ENCODE peak calls at places on chromosomes 12 and 14, in ten cellular contexts. K, A, H, Y, Z, O, Q, C, I and N are unnamed samples.
A peak's percentile ranks its signal among the peaks of the same experiment; 100 is the strongest.

GRCh38 chr14:71380271-71380670 is 473.0 kb downstream of the PCNX1 start:
- DNase-seq in K (no peak), A (no peak), H (no peak), Y (no peak), Z (peak; percentile 91), O (no peak), Q (no peak), C (no peak), I (no peak), N (no peak)

GRCh38 chr14:101289230-101289690 is 272.0 kb upstream of the DIO3 start:
- DNase-seq in K (no peak), A (no peak), H (no peak), Y (no peak), Z (no peak), O (no peak), Q (no peak), C (no peak), I (no peak), N (no peak)

GRCh38 chr12:65668981-65669695 is 155.1 kb upstream of the HMGA2 start:
- DNase-seq in K (no peak), A (no peak), H (no peak), Y (no peak), Z (no peak), O (no peak), Q (no peak), C (no peak), I (no peak), N (no peak)

GRCh38 chr12:121582583-121583333 is 1.9 kb upstream of the KDM2B start:
- DNase-seq in K (no peak), A (no peak), H (no peak), Y (peak; percentile 62), Z (peak; percentile 61), O (no peak), Q (no peak), C (no peak), I (no peak), N (no peak)

GRCh38 chr14:79730911-79731310 is 480.4 kb downstream of the DIO2 start:
- DNase-seq in K (no peak), A (no peak), H (no peak), Y (no peak), Z (peak; percentile 81), O (no peak), Q (no peak), C (no peak), I (no peak), N (no peak)

GRCh38 chr12:574475-575128 is 88.6 kb downstream of the NINJ2 start:
- DNase-seq in K (no peak), A (no peak), H (no peak), Y (no peak), Z (peak; percentile 58), O (peak; percentile 8), Q (no peak), C (no peak), I (peak; percentile 3), N (no peak)

GRCh38 chr14:94062344-94062904 is 18.6 kb downstream of the DDX24 start:
- DNase-seq in K (no peak), A (no peak), H (no peak), Y (peak; percentile 43), Z (peak; percentile 83), O (no peak), Q (no peak), C (no peak), I (no peak), N (no peak)

GRCh38 chr14:92633724-92634123 is 114.7 kb downstream of the LGMN start:
- DNase-seq in K (no peak), A (no peak), H (no peak), Y (no peak), Z (no peak), O (no peak), Q (no peak), C (no peak), I (no peak), N (no peak)

GRCh38 chr12:55727643-55728184 is 1.1 kb downstream of the CD63 start:
- DNase-seq in K (peak; percentile 81), A (peak; percentile 74), H (no peak), Y (peak; percentile 41), Z (no peak), O (peak; percentile 75), Q (peak; percentile 83), C (no peak), I (no peak), N (peak; percentile 85)

DNA sequence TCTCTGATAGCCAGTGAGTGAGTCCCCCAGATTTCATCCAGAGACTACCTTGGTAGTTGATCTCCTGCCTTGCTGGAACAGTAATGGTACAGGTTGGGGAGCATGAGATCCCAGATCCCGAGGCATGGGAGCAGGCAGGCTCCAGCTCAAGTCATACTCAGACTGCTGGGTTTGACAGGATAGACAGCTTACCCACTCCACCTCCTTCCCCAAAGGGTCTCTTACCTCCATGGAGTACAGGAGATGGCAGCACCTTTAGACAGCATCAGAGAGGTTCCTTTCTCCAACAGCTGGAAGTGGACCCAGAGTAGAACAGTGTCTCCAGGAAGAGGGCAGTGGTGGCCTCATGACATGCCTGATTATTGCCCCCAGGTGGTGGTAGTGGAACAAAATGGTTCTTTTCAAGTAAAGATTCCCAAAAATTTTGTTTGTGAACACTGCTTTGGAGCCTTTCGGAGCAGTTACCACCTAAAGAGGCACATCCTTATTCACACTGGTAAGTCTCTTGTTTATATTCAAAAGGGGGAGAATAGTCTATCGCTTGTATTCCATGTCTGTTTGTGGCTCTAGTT is 4.9 kb upstream of the CSAD start:
- DNase-seq in K (no peak), A (no peak), H (no peak), Y (no peak), Z (no peak), O (no peak), Q (no peak), C (no peak), I (no peak), N (no peak)
- TF ChIP-seq CTCF in K (no peak), A (no peak), H (no peak), Y (no peak), Z (no peak), O (no peak), Q (no peak), C (no peak), I (peak; percentile 16), N (no peak)

DNA sequence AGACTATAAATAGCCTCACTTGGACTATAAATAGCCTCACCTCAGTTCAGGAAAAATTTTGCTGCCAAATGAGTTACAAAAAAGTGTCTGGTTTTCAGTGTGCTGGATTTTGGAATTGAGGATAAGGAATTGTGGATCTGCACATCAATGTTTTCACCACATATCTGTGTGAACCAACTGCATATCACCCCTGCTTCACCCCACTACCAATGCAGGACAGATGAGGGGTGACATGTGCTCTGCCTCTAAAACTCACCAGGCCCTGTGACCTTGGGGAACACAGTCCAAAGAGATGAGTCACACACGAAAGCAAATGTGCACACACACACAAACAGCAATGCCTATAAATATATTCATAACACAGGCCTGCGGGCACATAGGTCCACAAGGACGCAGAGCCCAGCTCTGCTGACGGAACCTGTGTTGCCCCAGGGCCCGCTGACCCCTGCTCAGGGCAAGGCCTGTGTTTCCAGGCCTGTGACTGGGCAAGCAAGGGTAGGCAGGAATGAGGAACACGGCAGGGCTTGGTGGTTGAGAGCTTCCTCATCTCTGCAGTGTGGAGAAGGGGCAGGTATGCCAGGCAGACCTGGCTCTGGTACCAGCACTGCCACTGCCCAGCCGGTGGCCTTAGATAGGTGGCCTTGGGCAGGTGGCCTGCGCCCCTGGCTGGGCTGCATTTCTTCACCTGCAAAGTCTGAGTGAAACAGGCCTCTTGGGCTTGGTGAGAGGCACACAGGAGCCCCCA is 82.4 kb downstream of the ARL6IP4 start:
- DNase-seq in K (no peak), A (peak; percentile 56), H (no peak), Y (peak; percentile 31), Z (peak; percentile 57), O (peak; percentile 47), Q (no peak), C (peak; percentile 74), I (peak; percentile 18), N (peak; percentile 64)
- H3K27ac ChIP-seq in K (peak overlapping the region; percentile 62), A (peak overlapping the region; percentile 85), H (no peak overlapping the region), Y (no peak overlapping the region), Z (no peak overlapping the region), O (peak overlapping the region; percentile 82), Q (no peak overlapping the region), C (peak overlapping the region; percentile 47), I (peak overlapping the region; percentile 66), N (peak overlapping the region; percentile 22)

DNA sequence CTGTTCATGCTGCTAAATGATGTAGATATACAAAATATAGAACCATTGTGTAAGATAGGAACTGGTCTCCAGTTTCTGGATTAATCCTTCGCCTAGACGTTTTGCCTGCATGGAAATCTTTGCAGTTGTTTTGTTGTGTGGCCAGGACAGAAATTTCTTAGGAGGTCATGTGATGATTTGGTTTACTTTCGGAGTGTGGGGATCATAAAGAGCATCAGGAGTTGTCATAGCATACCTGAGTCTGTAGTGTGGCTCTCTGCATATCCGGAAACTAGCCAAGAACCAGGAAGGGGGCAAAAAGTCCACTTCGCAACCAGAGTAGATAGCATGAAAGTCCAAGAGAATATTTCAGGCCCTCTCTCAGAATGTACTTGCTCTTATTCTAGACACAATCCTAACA is 3.1 kb downstream of the SAMD4A start:
- DNase-seq in K (no peak), A (no peak), H (no peak), Y (no peak), Z (no peak), O (no peak), Q (no peak), C (no peak), I (no peak), N (no peak)
- H3K4me3 ChIP-seq in K (no peak overlapping the region), A (no peak overlapping the region), H (no peak overlapping the region), Y (no peak overlapping the region), Z (peak overlapping the region; percentile 41), O (no peak overlapping the region), Q (no peak overlapping the region), C (no peak overlapping the region), I (no peak overlapping the region), N (no peak overlapping the region)

GRCh38 chr12:29545102-29545467 is 47.6 kb upstream of the OVCH1 start:
- DNase-seq in K (no peak), A (no peak), H (no peak), Y (no peak), Z (no peak), O (no peak), Q (no peak), C (no peak), I (no peak), N (no peak)

GRCh38 chr12:29547151-29547561 is 49.7 kb upstream of the OVCH1 start:
- DNase-seq in K (no peak), A (no peak), H (no peak), Y (peak; percentile 9), Z (peak; percentile 90), O (no peak), Q (no peak), C (no peak), I (no peak), N (no peak)

GRCh38 chr12:29547844-29548243 is 50.4 kb upstream of the OVCH1 start:
- DNase-seq in K (no peak), A (peak; percentile 27), H (no peak), Y (no peak), Z (no peak), O (no peak), Q (no peak), C (no peak), I (no peak), N (no peak)

GRCh38 chr12:29544428-29545101 is 47.1 kb upstream of the OVCH1 start:
- DNase-seq in K (no peak), A (no peak), H (no peak), Y (peak; percentile 7), Z (no peak), O (no peak), Q (no peak), C (no peak), I (no peak), N (no peak)

DNA sequence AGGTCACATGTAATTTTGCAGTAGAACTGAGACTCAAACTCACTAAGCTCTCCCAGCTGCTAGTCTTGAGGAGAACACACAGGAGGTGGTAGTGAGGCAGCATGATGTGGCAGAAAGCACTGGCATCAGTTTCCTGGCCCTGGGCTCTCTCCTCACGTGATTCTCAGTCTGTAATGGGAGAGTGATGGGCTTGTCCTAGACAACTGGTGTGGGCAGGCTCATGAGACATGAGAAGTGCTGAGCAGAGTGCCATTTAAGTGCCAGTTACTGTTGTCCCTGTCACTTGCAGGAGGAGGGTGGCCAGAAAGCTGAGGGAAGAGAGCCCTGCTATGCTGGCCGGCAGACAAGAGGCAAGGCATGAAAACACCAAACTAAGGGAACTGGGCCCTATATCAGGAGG is 48.5 kb upstream of the OVCH1 start:
- DNase-seq in K (no peak), A (peak; percentile 69), H (no peak), Y (no peak), Z (no peak), O (no peak), Q (no peak), C (no peak), I (no peak), N (no peak)
- TF ChIP-seq CTCF in K (no peak), A (no peak), H (no peak), Y (no peak), Z (no peak), O (no peak), Q (no peak), C (no peak), I (no peak), N (no peak)